ENCODE peak calls at places on chromosomes 3 and 15, in six cellular contexts. Z, Q, J, U, G and P are unnamed samples.

GRCh38 chr3:33075996-33076395 is 20.9 kb downstream of the GLB1 start:
- DNase-seq in U (peak; percentile 13), Q (no peak), G (no peak), Z (no peak), J (no peak), P (no peak)

GRCh38 chr3:97815149-97815917 is 6.5 kb upstream of the CRYBG3 start:
- DNase-seq in U (peak; percentile 59), Z (no peak), J (no peak), Q (no peak), G (peak; percentile 24), P (no peak)

GRCh38 chr3:63202529-63202928 is 75.6 kb upstream of the SYNPR start:
- DNase-seq in G (no peak), U (no peak), Z (no peak), J (no peak), Q (no peak), P (no peak)

GRCh38 chr3:30548605-30549004 is 57.8 kb upstream of the TGFBR2 start:
- DNase-seq in Z (peak; percentile 7), U (peak; percentile 16), G (no peak), J (no peak), Q (no peak), P (no peak)

GRCh38 chr3:48135773-48136495 is 52.3 kb downstream of the CDC25A start:
- DNase-seq in Q (no peak), J (no peak), Z (no peak), U (no peak), G (no peak), P (no peak)

GRCh38 chr3:141853146-141853690 is 23.2 kb upstream of the ATP1B3 start:
- DNase-seq in U (no peak), Z (no peak), G (no peak), J (no peak), Q (no peak), P (no peak)

GRCh38 chr3:188664795-188665194 is 507.0 kb upstream of the TPRG1 start:
- DNase-seq in Z (peak; percentile 20), U (no peak), Q (no peak), J (no peak), G (no peak), P (peak; percentile 47)

GRCh38 chr15:68445351-68445750 is 13.4 kb upstream of the ITGA11 start:
- DNase-seq in Q (no peak), U (no peak), J (no peak), G (no peak), Z (no peak), P (no peak)

GRCh38 chr3:133040696-133041523 is 2.7 kb downstream of the TMEM108 start:
- DNase-seq in Z (peak; percentile 89), J (no peak), G (no peak), Q (no peak), U (peak; percentile 57), P (peak; percentile 91)

GRCh38 chr3:134348524-134348923 is 25.7 kb downstream of the AMOTL2 start:
- DNase-seq in Q (no peak), J (no peak), U (peak; percentile 54), Z (no peak), G (no peak), P (no peak)